ENCODE peak calls at places on chromosomes 5 and 9, in six cellular contexts. One of them, this sample, is unnamed.

GRCh38 chr5:140246378-140247122 is 56.4 kb downstream of the PFDN1 start:
- DNase-seq in adrenal gland: peak; percentile 86
- DNase-seq in CD8-positive, alpha-beta memory T cell: no peak
- DNase-seq in foreskin fibroblast: peak; percentile 91
- DNase-seq in lung: no peak
- DNase-seq in fibroblast of pulmonary artery: peak; percentile 77
- DNase-seq in this sample: no peak

GRCh38 chr5:13878357-13878756 is 66.1 kb downstream of the DNAH5 start:
- DNase-seq in fibroblast of pulmonary artery: no peak
- DNase-seq in lung: no peak
- DNase-seq in foreskin fibroblast: no peak
- DNase-seq in CD8-positive, alpha-beta memory T cell: no peak
- DNase-seq in adrenal gland: no peak
- DNase-seq in this sample: no peak

GRCh38 chr5:112143684-112144083 is 275.4 kb downstream of the EPB41L4A start:
- DNase-seq in foreskin fibroblast: no peak
- DNase-seq in fibroblast of pulmonary artery: no peak
- DNase-seq in adrenal gland: no peak
- DNase-seq in lung: no peak
- DNase-seq in CD8-positive, alpha-beta memory T cell: no peak
- DNase-seq in this sample: no peak

GRCh38 chr9:135474915-135475314 is 4.7 kb upstream of the PPP1R26 start:
- DNase-seq in fibroblast of pulmonary artery: peak; percentile 16
- DNase-seq in lung: no peak
- DNase-seq in CD8-positive, alpha-beta memory T cell: no peak
- DNase-seq in foreskin fibroblast: peak; percentile 65
- DNase-seq in adrenal gland: no peak
- DNase-seq in this sample: no peak

GRCh38 chr5:125026900-125027731 is 280.7 kb upstream of the ZNF608 start:
- DNase-seq in fibroblast of pulmonary artery: peak; percentile 61
- DNase-seq in CD8-positive, alpha-beta memory T cell: no peak
- DNase-seq in foreskin fibroblast: no peak
- DNase-seq in adrenal gland: no peak
- DNase-seq in lung: peak; percentile 44
- DNase-seq in this sample: no peak

GRCh38 chr5:71734141-71734540 is 15.1 kb downstream of the CARTPT start:
- DNase-seq in fibroblast of pulmonary artery: no peak
- DNase-seq in CD8-positive, alpha-beta memory T cell: no peak
- DNase-seq in foreskin fibroblast: no peak
- DNase-seq in adrenal gland: no peak
- DNase-seq in lung: no peak
- DNase-seq in this sample: no peak

GRCh38 chr5:173395933-173396308 is 67.7 kb upstream of the STC2 start:
- DNase-seq in lung: no peak
- DNase-seq in adrenal gland: no peak
- DNase-seq in fibroblast of pulmonary artery: no peak
- DNase-seq in foreskin fibroblast: peak; percentile 25
- DNase-seq in CD8-positive, alpha-beta memory T cell: no peak
- DNase-seq in this sample: no peak

GRCh38 chr9:91221332-91221731 is 140.4 kb downstream of the AUH start:
- DNase-seq in lung: no peak
- DNase-seq in fibroblast of pulmonary artery: peak; percentile 52
- DNase-seq in CD8-positive, alpha-beta memory T cell: no peak
- DNase-seq in adrenal gland: no peak
- DNase-seq in foreskin fibroblast: peak; percentile 54
- DNase-seq in this sample: no peak

GRCh38 chr5:142621227-142621626 is 64.7 kb downstream of the FGF1 start:
- DNase-seq in adrenal gland: no peak
- DNase-seq in CD8-positive, alpha-beta memory T cell: no peak
- DNase-seq in foreskin fibroblast: peak; percentile 90
- DNase-seq in fibroblast of pulmonary artery: peak; percentile 70
- DNase-seq in lung: no peak
- DNase-seq in this sample: no peak

GRCh38 chr5:116763987-116764866 is 189.6 kb upstream of the SEMA6A start:
- DNase-seq in adrenal gland: no peak
- DNase-seq in foreskin fibroblast: no peak
- DNase-seq in fibroblast of pulmonary artery: no peak
- DNase-seq in lung: no peak
- DNase-seq in CD8-positive, alpha-beta memory T cell: no peak
- DNase-seq in this sample: no peak

GRCh38 chr5:90134892-90135291 is 274.7 kb downstream of the CETN3 start:
- DNase-seq in lung: no peak
- DNase-seq in fibroblast of pulmonary artery: peak; percentile 88
- DNase-seq in foreskin fibroblast: peak; percentile 15
- DNase-seq in adrenal gland: peak; percentile 93
- DNase-seq in CD8-positive, alpha-beta memory T cell: no peak
- DNase-seq in this sample: no peak

GRCh38 chr5:171953860-171954701 is 52.4 kb downstream of the FBXW11 start:
- DNase-seq in CD8-positive, alpha-beta memory T cell: no peak
- DNase-seq in adrenal gland: no peak
- DNase-seq in foreskin fibroblast: peak; percentile 80
- DNase-seq in lung: no peak
- DNase-seq in fibroblast of pulmonary artery: peak; percentile 44
- DNase-seq in this sample: no peak

GRCh38 chr5:174777116-174777515 is 52.7 kb downstream of the MSX2 start:
- DNase-seq in fibroblast of pulmonary artery: no peak
- DNase-seq in foreskin fibroblast: no peak
- DNase-seq in CD8-positive, alpha-beta memory T cell: no peak
- DNase-seq in adrenal gland: no peak
- DNase-seq in lung: no peak
- DNase-seq in this sample: no peak

GRCh38 chr5:1484416-1485319 is 39.1 kb downstream of the LPCAT1 start:
- DNase-seq in lung: no peak
- DNase-seq in foreskin fibroblast: no peak
- DNase-seq in fibroblast of pulmonary artery: no peak
- DNase-seq in adrenal gland: no peak
- DNase-seq in CD8-positive, alpha-beta memory T cell: no peak
- DNase-seq in this sample: no peak

GRCh38 chr5:179417696-179418095 is 72.4 kb upstream of the ADAMTS2 start:
- DNase-seq in foreskin fibroblast: no peak
- DNase-seq in adrenal gland: no peak
- DNase-seq in fibroblast of pulmonary artery: no peak
- DNase-seq in lung: no peak
- DNase-seq in CD8-positive, alpha-beta memory T cell: no peak
- DNase-seq in this sample: no peak
- H3K4me3 ChIP-seq in foreskin fibroblast: no peak overlapping the region
- H3K4me3 ChIP-seq in adrenal gland: no peak overlapping the region
- H3K4me3 ChIP-seq in fibroblast of pulmonary artery: no peak overlapping the region
- H3K4me3 ChIP-seq in lung: no peak overlapping the region
- H3K4me3 ChIP-seq in CD8-positive, alpha-beta memory T cell: no peak overlapping the region
- H3K4me3 ChIP-seq in this sample: no peak overlapping the region

GRCh38 chr9:108444400-108445358 is 411.1 kb downstream of the ACTL7B start:
- DNase-seq in lung: no peak
- DNase-seq in adrenal gland: peak; percentile 54
- DNase-seq in fibroblast of pulmonary artery: peak; percentile 91
- DNase-seq in foreskin fibroblast: peak; percentile 96
- DNase-seq in CD8-positive, alpha-beta memory T cell: no peak
- DNase-seq in this sample: no peak
- H3K4me3 ChIP-seq in lung: no peak overlapping the region
- H3K4me3 ChIP-seq in adrenal gland: no peak overlapping the region
- H3K4me3 ChIP-seq in fibroblast of pulmonary artery: no peak overlapping the region
- H3K4me3 ChIP-seq in foreskin fibroblast: peak overlapping the region; percentile 47
- H3K4me3 ChIP-seq in CD8-positive, alpha-beta memory T cell: no peak overlapping the region
- H3K4me3 ChIP-seq in this sample: no peak overlapping the region

DNA sequence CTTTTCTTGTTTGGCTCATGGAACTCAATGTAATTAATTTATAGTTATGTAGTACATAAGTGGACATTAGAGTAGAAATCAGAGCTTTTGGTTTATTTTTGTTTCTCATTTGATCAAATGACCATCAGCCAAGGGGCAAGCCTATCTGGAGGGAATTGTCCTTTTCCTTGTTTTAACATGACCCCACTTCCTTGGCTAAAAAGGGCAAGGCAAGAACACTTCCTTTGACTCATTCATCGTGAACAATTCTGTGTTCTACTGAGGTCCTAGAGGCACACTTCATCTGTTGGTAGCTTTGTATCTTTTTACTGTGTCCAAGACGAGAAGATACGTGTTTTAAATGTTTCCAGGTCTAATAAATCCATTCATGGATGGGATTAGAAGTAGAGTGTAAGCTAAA is 148.9 kb downstream of the ARHGEF28 start:
- DNase-seq in CD8-positive, alpha-beta memory T cell: no peak
- DNase-seq in foreskin fibroblast: no peak
- DNase-seq in lung: no peak
- DNase-seq in fibroblast of pulmonary artery: no peak
- DNase-seq in adrenal gland: no peak
- DNase-seq in this sample: no peak
- H3K4me3 ChIP-seq in CD8-positive, alpha-beta memory T cell: no peak overlapping the region
- H3K4me3 ChIP-seq in foreskin fibroblast: no peak overlapping the region
- H3K4me3 ChIP-seq in lung: no peak overlapping the region
- H3K4me3 ChIP-seq in fibroblast of pulmonary artery: no peak overlapping the region
- H3K4me3 ChIP-seq in adrenal gland: no peak overlapping the region
- H3K4me3 ChIP-seq in this sample: no peak overlapping the region

DNA sequence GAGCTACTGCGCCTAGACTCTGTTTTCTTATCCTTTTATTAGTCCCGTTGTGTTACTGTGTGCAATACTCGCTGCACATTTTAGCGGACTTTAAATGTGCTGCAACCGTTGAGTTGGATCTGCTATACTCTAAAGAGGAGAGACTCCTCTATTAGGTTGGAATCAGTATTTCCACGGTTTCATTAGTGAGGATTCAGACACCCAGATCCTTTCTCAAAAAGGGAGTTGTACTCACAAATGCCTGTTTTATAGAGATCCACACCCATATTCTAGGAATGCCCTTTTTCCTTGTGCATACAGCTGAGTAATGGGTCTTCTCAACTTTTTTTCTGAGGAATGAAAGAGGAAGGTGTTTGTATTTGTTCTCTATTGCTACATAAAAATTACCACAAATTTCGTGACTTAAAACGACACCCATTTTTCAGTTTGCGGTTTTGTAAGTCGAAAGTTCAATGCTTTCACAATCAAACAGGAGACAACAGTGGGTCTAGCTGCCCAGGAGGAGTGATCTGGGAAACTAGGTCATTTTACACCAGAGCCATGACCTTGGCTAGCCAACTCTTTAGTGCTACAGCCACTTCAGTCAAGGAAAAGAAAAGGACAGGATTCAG is 52.8 kb upstream of the SLC44A1 start:
- DNase-seq in fibroblast of pulmonary artery: no peak
- DNase-seq in adrenal gland: peak; percentile 56
- DNase-seq in lung: peak; percentile 40
- DNase-seq in foreskin fibroblast: no peak
- DNase-seq in CD8-positive, alpha-beta memory T cell: no peak
- DNase-seq in this sample: no peak
- H3K4me3 ChIP-seq in fibroblast of pulmonary artery: no peak overlapping the region
- H3K4me3 ChIP-seq in adrenal gland: peak overlapping the region; percentile 5
- H3K4me3 ChIP-seq in lung: no peak overlapping the region
- H3K4me3 ChIP-seq in foreskin fibroblast: no peak overlapping the region
- H3K4me3 ChIP-seq in CD8-positive, alpha-beta memory T cell: no peak overlapping the region
- H3K4me3 ChIP-seq in this sample: no peak overlapping the region

DNA sequence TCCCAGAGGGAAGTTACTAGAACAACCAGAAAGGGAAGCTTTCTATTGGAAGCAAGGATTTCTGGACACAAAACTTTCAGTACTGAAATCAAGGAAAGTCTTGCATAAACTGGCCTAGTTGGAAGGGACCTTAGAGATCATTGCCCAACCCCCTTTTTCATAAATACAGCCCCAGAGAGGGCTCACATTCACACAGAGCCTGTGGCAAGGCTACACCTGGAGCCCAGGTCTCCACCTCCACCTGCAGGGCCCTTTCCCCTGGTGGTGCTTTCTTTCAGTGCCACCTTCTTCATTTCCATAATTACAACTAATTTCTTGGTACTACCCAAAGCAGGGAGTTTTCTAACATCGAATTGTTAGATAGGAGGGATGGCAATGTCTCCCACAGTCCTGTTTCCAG is 85.7 kb downstream of the ADRB2 start:
- DNase-seq in lung: no peak
- DNase-seq in CD8-positive, alpha-beta memory T cell: no peak
- DNase-seq in fibroblast of pulmonary artery: peak; percentile 11
- DNase-seq in adrenal gland: no peak
- DNase-seq in foreskin fibroblast: no peak
- DNase-seq in this sample: no peak
- H3K4me3 ChIP-seq in lung: no peak overlapping the region
- H3K4me3 ChIP-seq in CD8-positive, alpha-beta memory T cell: no peak overlapping the region
- H3K4me3 ChIP-seq in fibroblast of pulmonary artery: no peak overlapping the region
- H3K4me3 ChIP-seq in adrenal gland: no peak overlapping the region
- H3K4me3 ChIP-seq in foreskin fibroblast: no peak overlapping the region
- H3K4me3 ChIP-seq in this sample: no peak overlapping the region

GRCh38 chr9:77808750-77809079 is 160.6 kb upstream of the GNA14 start:
- DNase-seq in CD8-positive, alpha-beta memory T cell: no peak
- DNase-seq in fibroblast of pulmonary artery: no peak
- DNase-seq in adrenal gland: no peak
- DNase-seq in foreskin fibroblast: no peak
- DNase-seq in lung: no peak
- DNase-seq in this sample: no peak

GRCh38 chr9:77810047-77810446 is 161.9 kb upstream of the GNA14 start:
- DNase-seq in foreskin fibroblast: no peak
- DNase-seq in CD8-positive, alpha-beta memory T cell: no peak
- DNase-seq in fibroblast of pulmonary artery: no peak
- DNase-seq in lung: no peak
- DNase-seq in adrenal gland: no peak
- DNase-seq in this sample: no peak

GRCh38 chr9:77810637-77811119 is 162.6 kb upstream of the GNA14 start:
- DNase-seq in foreskin fibroblast: no peak
- DNase-seq in adrenal gland: no peak
- DNase-seq in lung: no peak
- DNase-seq in CD8-positive, alpha-beta memory T cell: no peak
- DNase-seq in fibroblast of pulmonary artery: no peak
- DNase-seq in this sample: no peak

GRCh38 chr9:77807846-77808749 is 160.0 kb upstream of the GNA14 start:
- DNase-seq in fibroblast of pulmonary artery: no peak
- DNase-seq in CD8-positive, alpha-beta memory T cell: no peak
- DNase-seq in adrenal gland: no peak
- DNase-seq in lung: no peak
- DNase-seq in foreskin fibroblast: no peak
- DNase-seq in this sample: peak; percentile 3

DNA sequence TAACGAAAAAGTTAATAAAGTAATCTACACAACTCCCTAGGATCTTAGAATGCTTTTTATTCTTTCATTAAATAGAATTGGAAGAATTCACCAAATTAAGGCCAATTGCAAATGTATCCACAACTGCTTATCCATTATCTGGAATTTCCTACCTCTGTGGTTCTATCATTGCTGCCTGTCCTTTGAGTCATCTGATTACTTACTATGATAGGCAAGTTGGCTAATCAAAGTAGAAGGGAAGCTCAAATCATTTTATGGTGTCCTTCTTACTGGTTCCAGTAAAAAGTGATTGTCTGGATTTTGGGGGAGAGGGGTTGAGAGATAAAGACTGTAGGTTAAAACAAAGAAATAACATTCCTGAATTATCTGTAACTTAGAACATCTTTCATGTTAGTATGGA is 161.4 kb upstream of the GNA14 start:
- DNase-seq in adrenal gland: no peak
- DNase-seq in CD8-positive, alpha-beta memory T cell: no peak
- DNase-seq in fibroblast of pulmonary artery: no peak
- DNase-seq in lung: no peak
- DNase-seq in foreskin fibroblast: peak; percentile 23
- DNase-seq in this sample: no peak
- H3K4me3 ChIP-seq in adrenal gland: no peak overlapping the region
- H3K4me3 ChIP-seq in CD8-positive, alpha-beta memory T cell: no peak overlapping the region
- H3K4me3 ChIP-seq in fibroblast of pulmonary artery: no peak overlapping the region
- H3K4me3 ChIP-seq in lung: no peak overlapping the region
- H3K4me3 ChIP-seq in foreskin fibroblast: no peak overlapping the region
- H3K4me3 ChIP-seq in this sample: no peak overlapping the region

GRCh38 chr9:127536499-127536898 is 75.6 kb upstream of the STXBP1 start:
- DNase-seq in fibroblast of pulmonary artery: no peak
- DNase-seq in foreskin fibroblast: peak; percentile 63
- DNase-seq in lung: no peak
- DNase-seq in adrenal gland: no peak
- DNase-seq in CD8-positive, alpha-beta memory T cell: no peak
- DNase-seq in this sample: no peak
- H3K4me3 ChIP-seq in fibroblast of pulmonary artery: no peak overlapping the region
- H3K4me3 ChIP-seq in foreskin fibroblast: no peak overlapping the region
- H3K4me3 ChIP-seq in lung: no peak overlapping the region
- H3K4me3 ChIP-seq in adrenal gland: no peak overlapping the region
- H3K4me3 ChIP-seq in CD8-positive, alpha-beta memory T cell: no peak overlapping the region
- H3K4me3 ChIP-seq in this sample: no peak overlapping the region

GRCh38 chr9:14993891-14994554 is 83.8 kb upstream of the FREM1 start:
- DNase-seq in CD8-positive, alpha-beta memory T cell: peak; percentile 34
- DNase-seq in lung: no peak
- DNase-seq in adrenal gland: no peak
- DNase-seq in fibroblast of pulmonary artery: no peak
- DNase-seq in foreskin fibroblast: no peak
- DNase-seq in this sample: peak; percentile 32
- H3K4me3 ChIP-seq in CD8-positive, alpha-beta memory T cell: peak overlapping the region; percentile 67
- H3K4me3 ChIP-seq in lung: no peak overlapping the region
- H3K4me3 ChIP-seq in adrenal gland: peak overlapping the region; percentile 83
- H3K4me3 ChIP-seq in fibroblast of pulmonary artery: peak overlapping the region; percentile 58
- H3K4me3 ChIP-seq in foreskin fibroblast: peak overlapping the region; percentile 73
- H3K4me3 ChIP-seq in this sample: peak overlapping the region; percentile 58

This sample was measured in CD4-positive, alpha-beta memory T cell.